ENCODE peak calls at places on chromosomes 3 and 15, in eight cellular contexts. G is AG04450; H is GM23248; Z is CD4-positive, CD25-positive, alpha-beta regulatory T cell; M is brain microvascular endothelial cell; B is GM23338; W is right lobe of liver; C is HCT116. X is an unnamed sample.

GRCh38 chr3:172323894-172324590 is 124.2 kb downstream of the GHSR start:
- DNase-seq in H (peak; percentile 87), M (peak; percentile 79), B (no peak), W (peak; percentile 80), Z (no peak), G (no peak), C (no peak), X (no peak)

GRCh38 chr3:197195326-197195725 is 103.1 kb downstream of the DLG1 start:
- DNase-seq in B (no peak), G (no peak), W (no peak), Z (no peak), H (no peak), C (no peak), M (no peak), X (no peak)

GRCh38 chr3:40752492-40752891 is 227.7 kb downstream of the ZNF621 start:
- DNase-seq in Z (no peak), G (no peak), C (no peak), M (no peak), B (no peak), H (no peak), W (no peak), X (no peak)

GRCh38 chr15:64001148-64001547 is 45.1 kb downstream of the DAPK2 start:
- DNase-seq in Z (no peak), B (no peak), G (no peak), W (no peak), H (no peak), M (no peak), C (no peak), X (no peak)

GRCh38 chr15:97904196-97904572 is 56.3 kb upstream of the ARRDC4 start:
- DNase-seq in H (peak; percentile 89), Z (peak; percentile 12), G (no peak), M (peak; percentile 49), C (peak; percentile 41), B (peak; percentile 90), W (peak; percentile 76), X (peak; percentile 88)

GRCh38 chr15:34754171-34754580 is 622 bp downstream of the GJD2 start:
- DNase-seq in B (peak; percentile 39), G (no peak), H (no peak), Z (no peak), W (no peak), C (no peak), M (no peak), X (peak; percentile 22)

GRCh38 chr15:74835312-74835823 is 7.6 kb downstream of the ULK3 start:
- DNase-seq in H (peak; percentile 71), G (no peak), M (peak; percentile 26), Z (peak; percentile 39), W (peak; percentile 72), B (peak; percentile 96), C (peak; percentile 69), X (no peak)

GRCh38 chr3:152443212-152444023 is 174.7 kb downstream of the MBNL1 start:
- DNase-seq in G (no peak), B (no peak), M (no peak), H (no peak), C (no peak), Z (peak; percentile 27), W (no peak), X (no peak)

GRCh38 chr3:112056451-112056929 is 22.0 kb downstream of the TMPRSS7 start:
- DNase-seq in H (peak; percentile 87), B (no peak), W (no peak), G (peak; percentile 30), Z (peak; percentile 45), M (peak; percentile 80), C (no peak), X (no peak)

GRCh38 chr15:72389231-72389630 is 8.9 kb upstream of the TMEM202 start:
- DNase-seq in C (no peak), Z (no peak), H (no peak), B (no peak), G (no peak), M (no peak), W (no peak), X (no peak)

GRCh38 chr15:94036156-94036555 is 195.2 kb upstream of the MCTP2 start:
- DNase-seq in B (no peak), W (no peak), H (peak; percentile 38), Z (no peak), G (no peak), M (no peak), C (no peak), X (no peak)
- H3K27ac ChIP-seq in B (no peak overlapping the region), W (no peak overlapping the region), H (no peak overlapping the region), Z (no peak overlapping the region), G (no peak overlapping the region), M (no peak overlapping the region), C (no peak overlapping the region), X (no peak overlapping the region)

GRCh38 chr3:161069441-161070251 is 35.5 kb downstream of the B3GALNT1 start:
- DNase-seq in C (no peak), H (peak; percentile 82), W (no peak), Z (peak; percentile 22), B (no peak), G (peak; percentile 1), M (peak; percentile 50), X (no peak)
- H3K27ac ChIP-seq in C (no peak overlapping the region), H (peak overlapping the region; percentile 16), W (no peak overlapping the region), Z (no peak overlapping the region), B (no peak overlapping the region), G (no peak overlapping the region), M (peak overlapping the region; percentile 24), X (no peak overlapping the region)

DNA sequence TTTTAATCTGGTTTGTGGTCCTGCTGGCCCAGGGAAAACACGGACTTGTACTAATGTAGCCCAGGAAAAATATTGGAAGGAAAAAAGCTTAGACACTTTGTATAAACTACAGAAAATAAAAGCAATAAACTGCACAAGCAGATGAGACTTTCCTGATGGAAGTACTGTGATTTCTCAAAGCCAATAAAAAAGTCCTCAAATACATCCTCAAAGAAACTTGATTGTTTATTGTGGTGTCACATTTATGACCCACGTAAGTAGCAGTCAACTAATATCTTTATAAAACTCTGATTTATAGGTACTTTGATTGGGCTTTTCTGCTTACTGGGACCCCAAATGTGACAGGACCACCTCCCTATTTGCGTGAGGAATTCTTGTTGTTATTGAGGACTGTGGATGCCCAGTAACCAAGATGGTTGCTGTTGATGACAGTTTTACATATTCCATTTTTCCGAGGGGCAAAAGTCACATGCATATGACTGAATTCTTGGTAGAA is 159.2 kb upstream of the TSC22D2 start:
- DNase-seq in W (no peak), H (no peak), Z (no peak), G (no peak), B (no peak), C (no peak), M (no peak), X (no peak)
- H3K27ac ChIP-seq in W (no peak overlapping the region), H (peak overlapping the region; percentile 65), Z (no peak overlapping the region), G (peak overlapping the region; percentile 82), B (no peak overlapping the region), C (no peak overlapping the region), M (peak overlapping the region; percentile 29), X (no peak overlapping the region)

GRCh38 chr3:123058505-123058904 is 8.3 kb upstream of the PDIA5 start:
- DNase-seq in H (no peak), W (no peak), G (no peak), C (no peak), Z (no peak), B (no peak), M (no peak), X (no peak)
- H3K27ac ChIP-seq in H (no peak overlapping the region), W (no peak overlapping the region), G (no peak overlapping the region), C (no peak overlapping the region), Z (no peak overlapping the region), B (no peak overlapping the region), M (no peak overlapping the region), X (no peak overlapping the region)

X was measured in right cardiac atrium.